ENCODE peak calls at places on chromosomes 2 and 18, in six cellular contexts. A is cardiac muscle cell, K is left lung, Z is PC-9, O is H9, E is RWPE1. D is an unnamed sample.

GRCh38 chr2:216372761-216373291 is 543 bp upstream of the MARCHF4 start:
- DNase-seq in O (no peak), K (no peak), E (no peak), A (peak), Z (peak), D (no peak)

GRCh38 chr18:58135806-58136331 is 91.8 kb downstream of the NEDD4L start:
- DNase-seq in E (peak), Z (peak), O (peak), K (no peak), A (peak), D (no peak)

GRCh38 chr18:64100136-64100922 is 48.6 kb downstream of the LINC00305 start:
- DNase-seq in K (no peak), O (no peak), A (no peak), Z (no peak), E (no peak), D (no peak)

GRCh38 chr18:24157855-24158254 is 19.0 kb downstream of the CABYR start:
- DNase-seq in Z (no peak), O (no peak), E (no peak), A (no peak), K (no peak), D (no peak)

GRCh38 chr2:228700638-228701037 is 519.2 kb upstream of the SPHKAP start:
- DNase-seq in E (peak), A (peak), K (no peak), Z (no peak), O (no peak), D (no peak)

GRCh38 chr2:163171786-163172549 is 333.4 kb upstream of the KCNH7 start:
- DNase-seq in K (no peak), Z (peak), E (no peak), A (peak), O (no peak), D (no peak)

GRCh38 chr2:46296216-46296839 is 879 bp upstream of the EPAS1 start:
- DNase-seq in E (peak), A (peak), Z (no peak), O (peak), K (peak), D (peak)

GRCh38 chr2:128091691-128092050 is 671 bp downstream of the UGGT1 start:
- DNase-seq in E (peak), O (no peak), Z (no peak), K (no peak), A (no peak), D (no peak)

GRCh38 chr2:61664190-61664589 is 126.0 kb upstream of the XPO1 start:
- DNase-seq in K (no peak), A (no peak), E (no peak), Z (no peak), O (no peak), D (no peak)

GRCh38 chr18:5895886-5896740 is 791 bp upstream of the TMEM200C start:
- DNase-seq in E (no peak), K (peak), O (peak), A (no peak), Z (no peak), D (peak)

GRCh38 chr2:201699384-201699783 is 940 bp upstream of the MPP4 start:
- DNase-seq in Z (no peak), A (peak), O (no peak), K (no peak), E (no peak), D (no peak)

GRCh38 chr2:156845806-156846558 is 409.8 kb downstream of the GPD2 start:
- DNase-seq in K (no peak), E (no peak), A (no peak), Z (no peak), O (no peak), D (no peak)

GRCh38 chr2:226756131-226756530 is 43.5 kb downstream of the IRS1 start:
- DNase-seq in E (peak), Z (peak), K (no peak), A (peak), O (no peak), D (no peak)

GRCh38 chr2:239288237-239288636 is 112.6 kb downstream of the HDAC4 start:
- DNase-seq in K (no peak), E (no peak), Z (no peak), A (no peak), O (no peak), D (no peak)

GRCh38 chr2:239287461-239287860 is 113.4 kb downstream of the HDAC4 start:
- DNase-seq in E (no peak), O (no peak), K (no peak), A (peak), Z (no peak), D (no peak)

GRCh38 chr2:239289545-239289944 is 111.3 kb downstream of the HDAC4 start:
- DNase-seq in K (peak), A (no peak), O (no peak), Z (no peak), E (no peak), D (peak)

GRCh38 chr2:239290618-239291504 is 110.0 kb downstream of the HDAC4 start:
- DNase-seq in A (no peak), E (peak), Z (no peak), K (peak), O (no peak), D (peak)

GRCh38 chr2:239288951-239289481 is 111.8 kb downstream of the HDAC4 start:
- DNase-seq in Z (no peak), K (peak), A (no peak), E (no peak), O (no peak), D (no peak)
- H3K27ac ChIP-seq in Z (no peak), K (no peak), A (no peak), E (no peak), O (no peak), D (no peak)

GRCh38 chr2:234496835-234497591 is at the start of gene ARL4C:
- DNase-seq in A (peak), Z (no peak), O (peak), E (peak), K (peak), D (peak)
- H3K27ac ChIP-seq in A (peak), Z (peak), O (no peak), E (peak), K (peak), D (no peak)

GRCh38 chr2:241149675-241149924 is 328 bp upstream of the PASK start:
- DNase-seq in Z (no peak), O (no peak), K (no peak), A (no peak), E (no peak), D (no peak)

GRCh38 chr2:241148239-241148638 is 1.0 kb downstream of the PASK start:
- DNase-seq in K (no peak), E (no peak), Z (no peak), A (no peak), O (no peak), D (no peak)

GRCh38 chr2:241149925-241150659 is at the start of gene PPP1R7:
- DNase-seq in A (peak), E (peak), Z (peak), K (peak), O (peak), D (peak)

GRCh38 chr2:241147336-241147735 is 1.9 kb downstream of the PASK start:
- DNase-seq in O (no peak), E (no peak), Z (no peak), K (no peak), A (no peak), D (no peak)

DNA sequence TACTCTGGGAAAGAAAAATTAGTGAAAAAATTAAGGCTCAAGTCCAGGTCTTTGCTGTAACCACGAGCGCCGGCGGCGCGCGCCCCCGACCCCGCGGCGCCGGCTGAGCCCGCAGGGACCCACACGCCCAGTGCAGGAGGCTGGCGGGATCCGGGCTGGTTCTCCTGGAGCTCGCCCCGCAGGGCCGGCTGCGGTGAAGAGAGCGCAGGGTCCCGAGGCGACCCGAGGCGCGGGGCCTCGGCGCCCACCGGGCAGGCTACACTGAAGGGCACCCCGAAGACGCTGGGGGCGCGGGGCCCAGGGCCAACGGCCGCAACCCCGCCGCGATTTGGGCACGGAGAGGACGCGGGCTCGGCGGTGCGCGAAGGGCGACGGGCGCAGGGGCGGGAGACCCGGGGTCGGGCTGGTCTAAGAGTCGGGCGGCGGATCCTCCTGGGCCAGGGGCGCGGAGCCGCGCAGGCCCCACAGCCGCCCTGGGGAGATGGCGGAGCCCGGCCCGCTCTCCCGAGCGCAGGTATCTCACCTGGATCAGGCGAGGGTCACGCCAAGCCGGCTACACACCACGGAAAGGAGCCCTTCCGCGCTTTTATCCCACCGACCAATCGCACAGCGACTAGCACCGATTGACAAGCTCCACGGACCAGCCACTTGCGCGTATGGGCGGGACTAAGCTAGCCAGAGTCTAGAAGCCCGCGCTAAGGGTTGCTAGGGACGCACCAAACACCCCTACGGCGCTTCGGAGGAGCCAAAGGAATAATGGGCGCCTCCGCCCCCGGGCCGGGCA is at the start of gene PASK:
- DNase-seq in K (peak), Z (peak), E (peak), O (peak), A (peak), D (peak)
- H3K27ac ChIP-seq in K (no peak), Z (no peak), E (peak), O (no peak), A (peak), D (no peak)

GRCh38 chr2:71331581-71332412 is at the start of gene ZNF638:
- DNase-seq in E (peak), O (peak), K (peak), A (peak), Z (peak), D (peak)

GRCh38 chr2:71332413-71332866 is 858 bp downstream of the ZNF638 start:
- DNase-seq in A (no peak), Z (no peak), O (no peak), E (no peak), K (no peak), D (no peak)

GRCh38 chr2:71336384-71336783 is 4.8 kb downstream of the ZNF638 start:
- DNase-seq in O (no peak), K (no peak), E (no peak), A (no peak), Z (no peak), D (no peak)

GRCh38 chr2:71330585-71331330 is 824 bp upstream of the ZNF638 start:
- DNase-seq in O (no peak), A (peak), E (no peak), K (no peak), Z (no peak), D (no peak)

DNA sequence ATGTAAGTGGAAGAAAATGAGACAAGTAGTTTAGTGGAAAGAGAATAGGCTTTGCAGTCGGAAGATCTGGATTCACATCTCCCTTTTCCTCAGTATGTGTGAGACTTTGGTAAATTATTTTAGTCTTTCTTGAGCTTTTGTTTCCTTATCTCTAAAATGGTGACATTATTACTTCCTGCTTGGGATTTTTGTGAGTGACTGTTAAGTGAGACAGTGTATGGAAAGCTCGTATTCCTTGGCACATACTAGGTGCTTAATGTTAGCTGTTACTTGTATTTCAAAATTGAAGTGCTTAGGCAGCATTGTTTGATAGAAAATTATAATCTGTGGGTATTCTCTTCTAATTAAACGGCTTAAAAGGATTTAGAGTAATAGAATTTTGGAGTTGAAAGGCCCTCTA is 2.0 kb downstream of the ZNF638 start:
- DNase-seq in Z (no peak), E (no peak), K (no peak), O (no peak), A (no peak), D (no peak)
- H3K27ac ChIP-seq in Z (no peak), E (no peak), K (no peak), O (no peak), A (no peak), D (no peak)

D was measured in aorta.